ENCODE peak calls at places on chromosomes 4 and X, in four cellular contexts. One of them, this sample, is unnamed.

GRCh38 chrX:17376381-17377046 is 1.5 kb downstream of the NHS start:
- DNase-seq in naive B cell: no peak
- DNase-seq in caudate nucleus: no peak
- DNase-seq in activated T-helper 1 cell treated with anti-CD3 and anti-CD28 coated beads, Interleukin-2, amount 50 U/mL, for 16 hours: no peak
- DNase-seq in this sample: no peak

GRCh38 chr4:113335771-113336170 is 286.3 kb downstream of the ANK2 start:
- DNase-seq in caudate nucleus: no peak
- DNase-seq in activated T-helper 1 cell treated with anti-CD3 and anti-CD28 coated beads, Interleukin-2, amount 50 U/mL, for 16 hours: no peak
- DNase-seq in naive B cell: no peak
- DNase-seq in this sample: no peak

GRCh38 chrX:331145-331771 is 12.7 kb upstream of the GTPBP6 start:
- DNase-seq in naive B cell: no peak
- DNase-seq in activated T-helper 1 cell treated with anti-CD3 and anti-CD28 coated beads, Interleukin-2, amount 50 U/mL, for 16 hours: no peak
- DNase-seq in caudate nucleus: no peak
- DNase-seq in this sample: no peak

GRCh38 chrX:41180194-41180902 is 95.1 kb downstream of the USP9X start:
- DNase-seq in naive B cell: peak
- DNase-seq in activated T-helper 1 cell treated with anti-CD3 and anti-CD28 coated beads, Interleukin-2, amount 50 U/mL, for 16 hours: peak
- DNase-seq in caudate nucleus: peak
- DNase-seq in this sample: peak

GRCh38 chr4:151808120-151808529 is 47.3 kb upstream of the GATB start:
- DNase-seq in naive B cell: no peak
- DNase-seq in activated T-helper 1 cell treated with anti-CD3 and anti-CD28 coated beads, Interleukin-2, amount 50 U/mL, for 16 hours: no peak
- DNase-seq in caudate nucleus: no peak
- DNase-seq in this sample: no peak

GRCh38 chr4:2858451-2859217 is 15.0 kb downstream of the ADD1 start:
- DNase-seq in naive B cell: no peak
- DNase-seq in caudate nucleus: no peak
- DNase-seq in activated T-helper 1 cell treated with anti-CD3 and anti-CD28 coated beads, Interleukin-2, amount 50 U/mL, for 16 hours: no peak
- DNase-seq in this sample: no peak

GRCh38 chr4:160180206-160180605 is 1077.3 kb downstream of the RAPGEF2 start:
- DNase-seq in naive B cell: no peak
- DNase-seq in activated T-helper 1 cell treated with anti-CD3 and anti-CD28 coated beads, Interleukin-2, amount 50 U/mL, for 16 hours: no peak
- DNase-seq in caudate nucleus: no peak
- DNase-seq in this sample: no peak

GRCh38 chr4:40629401-40630334 is at the start of gene RBM47:
- DNase-seq in naive B cell: peak
- DNase-seq in activated T-helper 1 cell treated with anti-CD3 and anti-CD28 coated beads, Interleukin-2, amount 50 U/mL, for 16 hours: no peak
- DNase-seq in caudate nucleus: no peak
- DNase-seq in this sample: peak

GRCh38 chr4:146520894-146521542 is 722 bp downstream of the SLC10A7 start:
- DNase-seq in naive B cell: peak
- DNase-seq in activated T-helper 1 cell treated with anti-CD3 and anti-CD28 coated beads, Interleukin-2, amount 50 U/mL, for 16 hours: no peak
- DNase-seq in caudate nucleus: peak
- DNase-seq in this sample: no peak

GRCh38 chrX:115372026-115372610 is 82.6 kb downstream of the LUZP4 start:
- DNase-seq in activated T-helper 1 cell treated with anti-CD3 and anti-CD28 coated beads, Interleukin-2, amount 50 U/mL, for 16 hours: no peak
- DNase-seq in caudate nucleus: no peak
- DNase-seq in naive B cell: no peak
- DNase-seq in this sample: no peak

GRCh38 chr4:165079476-165079875 is 25.8 kb downstream of the TRIM75 start:
- DNase-seq in naive B cell: no peak
- DNase-seq in caudate nucleus: peak
- DNase-seq in activated T-helper 1 cell treated with anti-CD3 and anti-CD28 coated beads, Interleukin-2, amount 50 U/mL, for 16 hours: no peak
- DNase-seq in this sample: no peak

GRCh38 chrX:77785400-77785745 is 643 bp downstream of the ATRX start:
- DNase-seq in caudate nucleus: no peak
- DNase-seq in naive B cell: no peak
- DNase-seq in activated T-helper 1 cell treated with anti-CD3 and anti-CD28 coated beads, Interleukin-2, amount 50 U/mL, for 16 hours: no peak
- DNase-seq in this sample: no peak

GRCh38 chr4:72325215-72325614 is 243.8 kb downstream of the ADAMTS3 start:
- DNase-seq in caudate nucleus: no peak
- DNase-seq in activated T-helper 1 cell treated with anti-CD3 and anti-CD28 coated beads, Interleukin-2, amount 50 U/mL, for 16 hours: no peak
- DNase-seq in naive B cell: no peak
- DNase-seq in this sample: no peak

GRCh38 chrX:15349046-15349445 is 13.7 kb upstream of the PIGA start:
- DNase-seq in naive B cell: peak
- DNase-seq in caudate nucleus: no peak
- DNase-seq in activated T-helper 1 cell treated with anti-CD3 and anti-CD28 coated beads, Interleukin-2, amount 50 U/mL, for 16 hours: no peak
- DNase-seq in this sample: no peak

GRCh38 chr4:21451032-21451431 is 497.5 kb downstream of the KCNIP4 start:
- DNase-seq in activated T-helper 1 cell treated with anti-CD3 and anti-CD28 coated beads, Interleukin-2, amount 50 U/mL, for 16 hours: no peak
- DNase-seq in naive B cell: no peak
- DNase-seq in caudate nucleus: peak
- DNase-seq in this sample: no peak

GRCh38 chrX:119573840-119574393 is 446 bp upstream of the UBE2A start:
- DNase-seq in caudate nucleus: no peak
- DNase-seq in activated T-helper 1 cell treated with anti-CD3 and anti-CD28 coated beads, Interleukin-2, amount 50 U/mL, for 16 hours: no peak
- DNase-seq in naive B cell: no peak
- DNase-seq in this sample: no peak

GRCh38 chr4:157291071-157291470 is 70.5 kb downstream of the GRIA2 start:
- DNase-seq in activated T-helper 1 cell treated with anti-CD3 and anti-CD28 coated beads, Interleukin-2, amount 50 U/mL, for 16 hours: no peak
- DNase-seq in caudate nucleus: no peak
- DNase-seq in naive B cell: no peak
- DNase-seq in this sample: no peak

GRCh38 chr4:48403779-48404178 is 62.5 kb downstream of the SLAIN2 start:
- DNase-seq in naive B cell: no peak
- DNase-seq in caudate nucleus: no peak
- DNase-seq in activated T-helper 1 cell treated with anti-CD3 and anti-CD28 coated beads, Interleukin-2, amount 50 U/mL, for 16 hours: no peak
- DNase-seq in this sample: no peak

GRCh38 chr4:37726666-37727065 is 40.5 kb upstream of the RELL1 start:
- DNase-seq in activated T-helper 1 cell treated with anti-CD3 and anti-CD28 coated beads, Interleukin-2, amount 50 U/mL, for 16 hours: no peak
- DNase-seq in caudate nucleus: no peak
- DNase-seq in naive B cell: no peak
- DNase-seq in this sample: no peak

GRCh38 chr4:61462451-61463326 is 262.6 kb downstream of the ADGRL3 start:
- DNase-seq in caudate nucleus: no peak
- DNase-seq in activated T-helper 1 cell treated with anti-CD3 and anti-CD28 coated beads, Interleukin-2, amount 50 U/mL, for 16 hours: no peak
- DNase-seq in naive B cell: no peak
- DNase-seq in this sample: no peak

GRCh38 chr4:34280131-34280530 is 1964.2 kb downstream of the ARAP2 start:
- DNase-seq in naive B cell: no peak
- DNase-seq in activated T-helper 1 cell treated with anti-CD3 and anti-CD28 coated beads, Interleukin-2, amount 50 U/mL, for 16 hours: no peak
- DNase-seq in caudate nucleus: no peak
- DNase-seq in this sample: no peak

GRCh38 chr4:112284662-112285411 is 867 bp downstream of the TIFA start:
- DNase-seq in caudate nucleus: peak
- DNase-seq in naive B cell: peak
- DNase-seq in activated T-helper 1 cell treated with anti-CD3 and anti-CD28 coated beads, Interleukin-2, amount 50 U/mL, for 16 hours: no peak
- DNase-seq in this sample: no peak

GRCh38 chrX:130726661-130727060 is 176.3 kb downstream of the ENOX2 start:
- DNase-seq in naive B cell: no peak
- DNase-seq in caudate nucleus: no peak
- DNase-seq in activated T-helper 1 cell treated with anti-CD3 and anti-CD28 coated beads, Interleukin-2, amount 50 U/mL, for 16 hours: no peak
- DNase-seq in this sample: no peak

GRCh38 chr4:137614491-137614890 is 82.2 kb upstream of the PCDH18 start:
- DNase-seq in naive B cell: no peak
- DNase-seq in activated T-helper 1 cell treated with anti-CD3 and anti-CD28 coated beads, Interleukin-2, amount 50 U/mL, for 16 hours: no peak
- DNase-seq in caudate nucleus: no peak
- DNase-seq in this sample: no peak

GRCh38 chr4:186255122-186255521 is 10.9 kb upstream of the F11 start:
- DNase-seq in activated T-helper 1 cell treated with anti-CD3 and anti-CD28 coated beads, Interleukin-2, amount 50 U/mL, for 16 hours: no peak
- DNase-seq in caudate nucleus: no peak
- DNase-seq in naive B cell: no peak
- DNase-seq in this sample: no peak

GRCh38 chr4:157754410-157754809 is 418.4 kb downstream of the GASK1B start:
- DNase-seq in caudate nucleus: no peak
- DNase-seq in activated T-helper 1 cell treated with anti-CD3 and anti-CD28 coated beads, Interleukin-2, amount 50 U/mL, for 16 hours: no peak
- DNase-seq in naive B cell: no peak
- DNase-seq in this sample: no peak

GRCh38 chr4:142369141-142369540 is 477.0 kb downstream of the INPP4B start:
- DNase-seq in naive B cell: no peak
- DNase-seq in activated T-helper 1 cell treated with anti-CD3 and anti-CD28 coated beads, Interleukin-2, amount 50 U/mL, for 16 hours: no peak
- DNase-seq in caudate nucleus: no peak
- DNase-seq in this sample: no peak

GRCh38 chrX:148443216-148443615 is 57.2 kb upstream of the AFF2 start:
- DNase-seq in activated T-helper 1 cell treated with anti-CD3 and anti-CD28 coated beads, Interleukin-2, amount 50 U/mL, for 16 hours: no peak
- DNase-seq in naive B cell: no peak
- DNase-seq in caudate nucleus: no peak
- DNase-seq in this sample: no peak

GRCh38 chr4:86564795-86565194 is 29.3 kb upstream of the PTPN13 start:
- DNase-seq in caudate nucleus: no peak
- DNase-seq in naive B cell: no peak
- DNase-seq in activated T-helper 1 cell treated with anti-CD3 and anti-CD28 coated beads, Interleukin-2, amount 50 U/mL, for 16 hours: no peak
- DNase-seq in this sample: no peak

GRCh38 chr4:76578002-76578560 is 143.1 kb downstream of the SHROOM3 start:
- DNase-seq in caudate nucleus: no peak
- DNase-seq in naive B cell: no peak
- DNase-seq in activated T-helper 1 cell treated with anti-CD3 and anti-CD28 coated beads, Interleukin-2, amount 50 U/mL, for 16 hours: no peak
- DNase-seq in this sample: no peak

GRCh38 chr4:143482753-143483362 is 30.6 kb upstream of the SMARCA5 start:
- DNase-seq in caudate nucleus: peak
- DNase-seq in activated T-helper 1 cell treated with anti-CD3 and anti-CD28 coated beads, Interleukin-2, amount 50 U/mL, for 16 hours: no peak
- DNase-seq in naive B cell: peak
- DNase-seq in this sample: no peak

GRCh38 chrX:53547668-53548067 is 113.5 kb upstream of the HSD17B10 start:
- DNase-seq in activated T-helper 1 cell treated with anti-CD3 and anti-CD28 coated beads, Interleukin-2, amount 50 U/mL, for 16 hours: no peak
- DNase-seq in naive B cell: no peak
- DNase-seq in caudate nucleus: no peak
- DNase-seq in this sample: no peak